ENCODE peak calls at places on chromosomes 16 and 17, in nine cellular contexts. I is tibial nerve; X is activated CD4-positive, alpha-beta T cell treated with anti-CD3 and anti-CD28 coated beads, Interleukin-2, amount 50 U/mL, for 1 hour; L is foreskin fibroblast; Y is lung microvascular endothelial cell; C is activated CD4-positive, CD25-positive, alpha-beta regulatory T cell; V is astrocyte; P is activated gamma-delta T cell treated with anti-CD3 and anti-CD28 coated beads, Interleukin-2, amount 50 U/mL, for 16 hours; N is stimulated activated CD4-positive, alpha-beta T cell treated with anti-CD3 and anti-CD28 coated beads, Interleukin-2, amount 100 ng/mL, for 48 hours. T is an unnamed sample.

GRCh38 chr16:12147681-12148479 is 171.3 kb downstream of the SNX29 start:
- DNase-seq in I (no peak), Y (no peak), P (no peak), X (no peak), L (no peak), C (no peak), V (no peak), N (no peak), T (peak; percentile 18)

GRCh38 chr17:65195716-65196115 is 58.5 kb downstream of the RGS9 start:
- DNase-seq in P (no peak), L (no peak), V (no peak), C (no peak), I (no peak), X (no peak), N (no peak), Y (no peak), T (no peak)

GRCh38 chr17:61426482-61427304 is 25.5 kb upstream of the TBX4 start:
- DNase-seq in I (no peak), L (peak; percentile 57), V (peak; percentile 34), N (no peak), Y (no peak), P (no peak), C (no peak), X (no peak), T (no peak)

GRCh38 chr17:76147211-76148014 is 6.4 kb upstream of the FOXJ1 start:
- DNase-seq in C (no peak), X (no peak), P (no peak), I (no peak), Y (peak; percentile 12), V (no peak), N (no peak), L (no peak), T (no peak)

GRCh38 chr16:56977256-56977655 is 12.1 kb upstream of the NLRC5 start:
- DNase-seq in L (no peak), I (no peak), P (no peak), Y (no peak), V (no peak), N (no peak), X (no peak), C (no peak), T (no peak)

GRCh38 chr17:29682987-29683386 is 60.3 kb upstream of the CORO6 start:
- DNase-seq in N (no peak), Y (peak; percentile 91), L (no peak), V (no peak), P (no peak), X (no peak), I (no peak), C (no peak), T (no peak)

GRCh38 chr16:67006930-67007658 is 18.7 kb downstream of the CES4A start:
- DNase-seq in L (no peak), N (no peak), Y (no peak), V (no peak), P (no peak), I (no peak), C (no peak), X (no peak), T (no peak)

GRCh38 chr16:31008154-31008950 is 2.1 kb downstream of the STX1B start:
- DNase-seq in P (no peak), X (no peak), C (no peak), V (peak; percentile 89), N (no peak), L (peak; percentile 76), Y (no peak), I (no peak), T (no peak)

GRCh38 chr17:83106036-83106577 is 26.7 kb downstream of the METRNL start:
- DNase-seq in N (no peak), I (no peak), V (no peak), P (no peak), X (no peak), L (no peak), Y (no peak), C (no peak), T (no peak)

GRCh38 chr17:78252111-78252634 is 20.7 kb downstream of the TMEM235 start:
- DNase-seq in Y (no peak), X (peak; percentile 73), I (no peak), P (peak; percentile 64), N (no peak), V (no peak), C (peak; percentile 72), L (no peak), T (no peak)

GRCh38 chr16:70759666-70760065 is 41.3 kb downstream of the VAC14 start:
- DNase-seq in C (no peak), P (no peak), I (no peak), N (no peak), Y (no peak), X (no peak), L (no peak), V (no peak), T (no peak)

GRCh38 chr16:81921415-81921814 is 89.9 kb downstream of the SDR42E1 start:
- DNase-seq in P (no peak), C (no peak), V (peak; percentile 28), Y (peak; percentile 60), N (no peak), I (no peak), X (no peak), L (peak; percentile 16), T (no peak)

GRCh38 chr16:64051826-64052225 is 1070.0 kb downstream of the CDH11 start:
- DNase-seq in V (no peak), P (no peak), L (no peak), N (no peak), Y (no peak), C (no peak), X (no peak), I (no peak), T (no peak)

GRCh38 chr16:46774743-46775177 is 26.6 kb upstream of the MYLK3 start:
- DNase-seq in Y (no peak), X (no peak), N (no peak), C (no peak), V (no peak), I (no peak), P (no peak), L (no peak), T (no peak)

GRCh38 chr16:74666425-74667214 is at the start of gene RFWD3:
- DNase-seq in V (peak; percentile 96), N (peak; percentile 89), X (peak; percentile 93), C (peak; percentile 92), I (peak; percentile 94), L (peak; percentile 97), Y (peak; percentile 99), P (peak; percentile 92), T (peak; percentile 96)

GRCh38 chr16:49756971-49757743 is 98.8 kb downstream of the ZNF423 start:
- DNase-seq in L (no peak), P (no peak), Y (no peak), V (peak; percentile 89), C (no peak), I (no peak), X (no peak), N (no peak), T (no peak)

GRCh38 chr16:17369441-17369951 is 101.3 kb downstream of the XYLT1 start:
- DNase-seq in X (peak; percentile 69), L (no peak), N (peak; percentile 47), I (no peak), P (peak; percentile 58), Y (peak; percentile 80), C (peak; percentile 60), V (no peak), T (peak; percentile 80)

GRCh38 chr17:62680541-62681052 is 53.1 kb downstream of the MRC2 start:
- DNase-seq in V (no peak), C (no peak), X (no peak), P (no peak), I (no peak), L (no peak), Y (no peak), N (no peak), T (no peak)

GRCh38 chr17:77319211-77320031 is 178.7 kb downstream of the SEC14L1 start:
- DNase-seq in L (peak; percentile 90), V (peak; percentile 76), C (peak; percentile 22), I (peak; percentile 85), N (no peak), X (peak; percentile 64), Y (peak; percentile 78), P (no peak), T (peak; percentile 81)

GRCh38 chr16:84196727-84197486 is 6.0 kb downstream of the ADAD2 start:
- DNase-seq in C (no peak), V (no peak), X (no peak), P (no peak), N (no peak), Y (no peak), I (no peak), L (no peak), T (no peak)

GRCh38 chr17:81494984-81495383 is 17.6 kb downstream of the ACTG1 start:
- DNase-seq in P (no peak), N (no peak), V (no peak), I (no peak), C (no peak), Y (no peak), L (no peak), X (no peak), T (no peak)

GRCh38 chr16:77434022-77434364 is 841 bp downstream of the ADAMTS18 start:
- DNase-seq in L (no peak), C (no peak), V (no peak), Y (no peak), N (no peak), P (no peak), I (no peak), X (no peak), T (no peak)

GRCh38 chr16:83554096-83554495 is 253.7 kb upstream of the HSBP1 start:
- DNase-seq in I (no peak), X (no peak), C (no peak), Y (no peak), V (no peak), L (no peak), P (no peak), N (no peak), T (no peak)

GRCh38 chr17:604719-605118 is 109.9 kb downstream of the VPS53 start:
- DNase-seq in X (no peak), C (no peak), I (no peak), N (no peak), V (peak; percentile 34), P (no peak), L (peak; percentile 36), Y (peak; percentile 73), T (no peak)

GRCh38 chr17:44049294-44050080 is 17.0 kb downstream of the LSM12 start:
- DNase-seq in C (no peak), L (no peak), V (no peak), X (no peak), I (no peak), P (no peak), Y (no peak), N (no peak), T (no peak)

GRCh38 chr17:49708515-49709161 is 874 bp upstream of the SLC35B1 start:
- DNase-seq in X (peak; percentile 10), V (no peak), Y (peak; percentile 31), C (no peak), L (no peak), P (no peak), N (no peak), I (no peak), T (peak; percentile 74)

GRCh38 chr16:85656351-85657266 is 32.1 kb downstream of the GINS2 start:
- DNase-seq in P (no peak), L (peak; percentile 35), N (no peak), Y (no peak), I (no peak), C (no peak), X (no peak), V (no peak), T (no peak)

GRCh38 chr16:8505327-8505991 is 84.9 kb downstream of the TMEM114 start:
- DNase-seq in L (no peak), Y (no peak), V (no peak), P (no peak), I (no peak), X (no peak), N (no peak), C (no peak), T (no peak)

GRCh38 chr16:86170720-86171119 is 271.8 kb downstream of the IRF8 start:
- DNase-seq in N (no peak), X (no peak), C (no peak), I (no peak), Y (no peak), P (no peak), L (no peak), V (no peak), T (no peak)

GRCh38 chr16:24070851-24071250 is 185.3 kb upstream of the CACNG3 start:
- DNase-seq in C (no peak), L (no peak), P (no peak), X (no peak), N (peak; percentile 28), I (no peak), V (peak; percentile 1), Y (peak; percentile 54), T (peak; percentile 42)

GRCh38 chr17:28599311-28600184 is 723 bp upstream of the SPAG5 start:
- DNase-seq in P (peak; percentile 24), L (peak; percentile 91), C (peak; percentile 23), V (peak; percentile 88), I (peak; percentile 23), N (peak; percentile 50), X (peak; percentile 63), Y (peak; percentile 90), T (no peak)